ENCODE peak calls at places on chromosomes 16 and 17, in six cellular contexts. O is HepG2, R is A549, W is IMR-90, F is K562, D is H1. Z is an unnamed sample.

GRCh38 chr17:76157759-76158158 is 16.7 kb upstream of the FOXJ1 start:
- DNase-seq in F (no peak), R (no peak), D (no peak), W (no peak), O (no peak), Z (no peak)

GRCh38 chr17:41655611-41656111 is 31.3 kb upstream of the KRT17 start:
- DNase-seq in O (no peak), W (no peak), D (peak; percentile 71), F (no peak), R (peak; percentile 51), Z (no peak)

GRCh38 chr17:35947156-35947585 is 3.7 kb upstream of the LYZL6 start:
- DNase-seq in O (peak; percentile 52), D (peak; percentile 72), F (peak; percentile 80), W (peak; percentile 21), R (peak; percentile 75), Z (no peak)

GRCh38 chr17:28747046-28747691 is 3.4 kb downstream of the TRAF4 start:
- DNase-seq in D (no peak), W (no peak), O (no peak), F (no peak), R (no peak), Z (no peak)

GRCh38 chr17:40317345-40317873 is 8.4 kb downstream of the RARA start:
- DNase-seq in O (peak; percentile 64), D (peak; percentile 85), R (peak; percentile 86), F (peak; percentile 80), W (peak; percentile 70), Z (no peak)

GRCh38 chr17:4326608-4327007 is 39.9 kb downstream of the UBE2G1 start:
- DNase-seq in O (no peak), R (no peak), D (no peak), F (no peak), W (peak; percentile 32), Z (no peak)

GRCh38 chr16:65956100-65956499 is 410.4 kb upstream of the CDH5 start:
- DNase-seq in W (no peak), R (no peak), O (no peak), D (no peak), F (no peak), Z (no peak)

GRCh38 chr17:31095239-31096105 is 695 bp downstream of the NF1 start:
- DNase-seq in R (peak; percentile 77), W (peak; percentile 47), D (peak; percentile 88), F (peak; percentile 66), O (peak; percentile 7), Z (no peak)

GRCh38 chr17:36731091-36731490 is 129.7 kb downstream of the MRM1 start:
- DNase-seq in R (no peak), F (no peak), D (no peak), W (no peak), O (no peak), Z (no peak)

GRCh38 chr17:62052765-62053338 is 12.2 kb downstream of the MED13 start:
- DNase-seq in F (no peak), D (no peak), R (no peak), O (no peak), W (no peak), Z (no peak)

GRCh38 chr17:47896672-47897490 is 845 bp downstream of the SP2 start:
- DNase-seq in F (peak; percentile 21), R (no peak), D (no peak), O (no peak), W (peak; percentile 7), Z (no peak)

GRCh38 chr16:84069540-84069939 is 26.9 kb upstream of the SLC38A8 start:
- DNase-seq in W (no peak), F (no peak), O (no peak), D (no peak), R (no peak), Z (no peak)

GRCh38 chr16:48720266-48720665 is 110.3 kb upstream of the N4BP1 start:
- DNase-seq in R (peak; percentile 4), D (peak; percentile 71), F (peak; percentile 20), W (peak; percentile 22), O (peak; percentile 15), Z (no peak)

GRCh38 chr17:12250973-12251372 is 230.3 kb downstream of the MAP2K4 start:
- DNase-seq in D (no peak), O (no peak), F (no peak), R (no peak), W (no peak), Z (no peak)

GRCh38 chr17:77405867-77406513 is 265.2 kb downstream of the SEC14L1 start:
- DNase-seq in W (no peak), R (no peak), D (no peak), O (no peak), F (no peak), Z (no peak)

GRCh38 chr17:20143740-20144139 is 134.6 kb downstream of the SPECC1 start:
- DNase-seq in O (no peak), F (no peak), R (no peak), D (no peak), W (no peak), Z (no peak)

GRCh38 chr17:65588194-65588808 is 26.9 kb upstream of the AXIN2 start:
- DNase-seq in W (no peak), F (no peak), O (peak; percentile 99), D (no peak), R (peak; percentile 57), Z (no peak)

GRCh38 chr16:10182186-10182683 is at the start of gene GRIN2A:
- DNase-seq in R (no peak), W (no peak), F (no peak), O (no peak), D (no peak), Z (no peak)

DNA sequence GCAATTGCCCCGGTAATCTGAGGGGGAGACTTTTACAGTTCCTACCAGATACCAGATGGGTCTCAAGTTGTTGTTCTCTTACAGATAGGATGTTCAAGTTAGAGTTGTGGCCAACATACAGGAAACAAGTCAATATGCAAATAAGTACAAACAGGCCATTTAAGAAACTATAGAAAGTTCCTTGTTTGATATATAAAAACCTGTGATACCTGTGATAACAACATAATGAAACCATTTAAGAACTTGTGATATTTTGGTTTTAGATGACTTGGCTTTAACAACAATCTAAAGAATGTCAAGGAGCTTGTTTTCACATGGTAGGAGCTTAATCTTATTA is 16.8 kb downstream of the CDR2 start:
- DNase-seq in F (no peak), W (no peak), R (no peak), D (no peak), O (no peak), Z (no peak)
- TF ChIP-seq USF2 in F (no peak), W (no peak), R (no peak), D (no peak), O (no peak), Z (no peak)

GRCh38 chr16:11570796-11571195 is 15.9 kb downstream of the LITAF start:
- DNase-seq in D (no peak), O (no peak), R (no peak), F (no peak), W (no peak), Z (no peak)

GRCh38 chr16:11575223-11575589 is 11.5 kb downstream of the LITAF start:
- DNase-seq in D (no peak), F (no peak), W (no peak), R (no peak), O (no peak), Z (no peak)

GRCh38 chr16:11571549-11571948 is 15.2 kb downstream of the LITAF start:
- DNase-seq in O (no peak), W (no peak), R (no peak), D (no peak), F (no peak), Z (no peak)

GRCh38 chr16:11570258-11570657 is 16.5 kb downstream of the LITAF start:
- DNase-seq in W (no peak), F (no peak), D (no peak), R (no peak), O (no peak), Z (no peak)

DNA sequence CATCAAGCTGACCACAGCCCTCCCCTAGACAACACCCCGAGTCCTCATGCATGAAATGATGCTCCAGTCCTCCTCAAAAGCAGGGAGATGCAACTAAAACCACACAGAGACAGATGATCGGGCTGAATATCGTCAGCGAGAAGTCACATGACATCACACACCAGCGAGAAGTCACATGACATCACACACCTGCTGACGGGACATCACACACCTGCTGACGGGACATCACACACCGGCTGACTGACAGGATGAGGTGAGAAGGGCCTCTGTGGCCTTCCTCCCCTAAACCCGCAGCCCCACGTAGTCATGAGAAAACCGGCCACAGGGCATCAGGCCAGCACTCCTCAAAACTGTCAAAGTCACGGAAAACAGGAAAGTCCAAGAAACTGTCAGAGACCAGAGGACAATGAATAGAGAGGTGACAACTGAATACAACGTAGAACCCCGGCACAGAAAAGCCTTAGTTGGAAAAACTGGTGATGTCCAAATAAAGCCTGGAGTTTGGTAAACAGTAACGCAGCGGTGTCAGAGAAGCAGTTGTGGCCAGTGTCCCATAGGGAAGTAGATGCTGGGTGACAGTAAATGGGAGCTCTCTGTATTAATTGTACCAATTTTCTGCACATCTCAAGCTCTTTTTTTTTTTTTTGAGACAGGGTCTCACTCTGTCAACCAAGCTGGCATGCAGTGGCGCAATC is 14.3 kb downstream of the LITAF start:
- DNase-seq in F (no peak), W (no peak), D (no peak), R (no peak), O (no peak), Z (no peak)
- TF ChIP-seq CEBPB in F (no peak), W (no peak), D (no peak), R (no peak), O (no peak), Z (no peak)

DNA sequence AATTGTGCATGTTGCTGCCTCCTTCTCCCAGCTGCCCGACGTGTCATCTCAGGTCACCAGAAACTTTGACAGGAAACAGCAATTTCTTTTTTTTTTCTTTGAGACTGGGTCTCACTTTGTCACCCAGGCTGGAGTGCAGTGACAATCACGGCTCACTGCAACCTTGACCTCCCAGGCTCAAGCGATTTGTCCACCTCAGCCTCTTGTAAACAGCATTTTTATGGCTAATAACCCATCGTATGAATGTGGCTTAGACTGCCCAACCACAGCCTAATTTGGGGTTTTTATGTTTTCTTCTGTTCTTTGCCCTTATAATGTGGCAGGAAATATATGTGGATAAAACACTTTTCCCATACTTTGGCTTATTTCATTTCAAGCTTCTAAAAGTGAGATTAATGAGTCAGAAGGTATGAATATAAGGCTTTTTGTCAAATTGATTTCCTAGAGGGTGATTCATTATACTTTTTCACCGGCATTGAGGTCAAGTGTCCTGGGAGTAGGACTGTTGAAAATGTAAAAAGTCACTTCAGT is 31.0 kb upstream of the SLC5A10 start:
- DNase-seq in R (no peak), F (no peak), O (peak; percentile 32), D (no peak), W (peak; percentile 24), Z (peak; percentile 66)
- TF ChIP-seq USF2 in R (no peak), F (no peak), O (no peak), D (no peak), W (no peak), Z (no peak)

DNA sequence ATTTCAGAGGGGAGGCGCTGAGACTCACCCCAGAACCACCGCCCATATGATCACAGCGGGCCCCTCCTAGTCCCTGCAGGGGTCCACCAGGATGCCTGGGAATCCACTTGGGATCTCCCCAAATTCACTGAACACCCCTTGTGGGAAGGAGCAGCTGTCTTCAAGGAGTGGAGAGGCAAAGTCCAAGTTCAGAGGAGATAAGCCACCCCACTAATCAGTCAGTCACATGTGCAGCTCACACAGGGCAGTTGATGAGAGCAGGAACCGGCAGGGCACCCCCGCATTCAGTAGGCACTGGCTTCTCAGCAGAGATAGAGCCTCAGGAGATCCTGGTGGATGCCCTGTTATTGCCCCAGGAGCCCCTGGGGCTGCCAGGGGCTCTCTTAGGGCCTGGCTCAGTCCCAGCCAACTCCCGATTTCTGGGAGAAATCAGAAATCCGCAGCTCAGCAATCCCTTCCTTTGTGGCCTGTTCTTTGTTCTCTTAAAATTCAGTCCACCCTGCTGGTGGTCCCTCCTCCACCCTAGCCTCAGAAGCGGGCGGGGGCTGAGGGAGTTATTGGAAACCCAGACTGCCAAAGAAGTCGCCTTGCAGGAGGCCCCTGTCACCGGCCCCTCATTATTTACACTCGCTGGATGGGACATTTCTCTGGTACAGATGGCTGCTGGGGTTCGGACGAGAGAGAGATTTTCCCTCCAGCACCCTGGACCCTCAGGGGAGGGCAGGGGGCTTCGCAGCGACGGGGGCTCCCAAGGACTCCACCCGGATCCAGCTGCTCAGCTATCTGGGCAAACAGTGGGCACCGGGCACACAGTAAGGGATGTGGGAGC is 1.9 kb downstream of the CDC42EP4 start:
- DNase-seq in R (no peak), D (peak; percentile 60), W (no peak), O (no peak), F (peak; percentile 85), Z (no peak)
- TF ChIP-seq CEBPB in R (no peak), D (no peak), W (no peak), O (no peak), F (no peak), Z (no peak)